ENCODE peak calls at places on chromosomes 4 and X, in six cellular contexts. L, D, W, I, P and O are unnamed samples.

GRCh38 chr4:4585012-4585670 is 43.3 kb upstream of the STX18 start:
- DNase-seq in W (no peak), P (no peak), I (no peak), L (no peak), D (no peak), O (no peak)

GRCh38 chr4:106287353-106287969 is 28.5 kb downstream of the TBCK start:
- DNase-seq in W (no peak), P (no peak), I (no peak), L (no peak), D (no peak), O (no peak)

GRCh38 chr4:74033721-74034120 is 4.8 kb downstream of the CXCL3 start:
- DNase-seq in W (no peak), L (no peak), P (no peak), D (no peak), I (no peak), O (no peak)

GRCh38 chrX:68363984-68364383 is 69.3 kb downstream of the OPHN1 start:
- DNase-seq in P (no peak), L (no peak), D (no peak), I (no peak), W (no peak), O (no peak)

GRCh38 chrX:38126179-38126578 is 94.5 kb downstream of the SRPX start:
- DNase-seq in P (no peak), L (no peak), W (no peak), I (no peak), D (no peak), O (no peak)

GRCh38 chr4:3300198-3300671 is 7.4 kb downstream of the RGS12 start:
- DNase-seq in D (no peak), P (no peak), I (no peak), L (no peak), W (no peak), O (no peak)

GRCh38 chrX:22373766-22374165 is 101.1 kb downstream of the CBLL2 start:
- DNase-seq in P (no peak), I (no peak), L (no peak), W (no peak), D (no peak), O (no peak)

GRCh38 chrX:136321532-136321931 is 20.8 kb downstream of the ADGRG4 start:
- DNase-seq in P (no peak), L (no peak), I (no peak), W (no peak), D (no peak), O (no peak)

GRCh38 chrX:67520671-67521070 is 23.1 kb upstream of the AR start:
- DNase-seq in D (no peak), P (no peak), L (no peak), W (no peak), I (no peak), O (no peak)

GRCh38 chr4:67366341-67366861 is 178.9 kb downstream of the CENPC start:
- DNase-seq in I (no peak), W (no peak), P (no peak), L (no peak), D (no peak), O (no peak)

GRCh38 chrX:123756320-123756719 is 23.5 kb upstream of the THOC2 start:
- DNase-seq in W (peak; percentile 18), L (no peak), I (no peak), D (no peak), P (peak; percentile 10), O (no peak)

GRCh38 chr4:177554966-177555574 is 112.8 kb upstream of the AGA start:
- DNase-seq in I (peak; percentile 25), L (no peak), D (no peak), P (no peak), W (no peak), O (no peak)

GRCh38 chrX:119784747-119785446 is 6.5 kb downstream of the RPL39 start:
- DNase-seq in I (peak; percentile 32), L (peak; percentile 9), W (peak; percentile 33), P (no peak), D (no peak), O (peak; percentile 2)

GRCh38 chr4:31737419-31737818 is 1017.2 kb downstream of the PCDH7 start:
- DNase-seq in L (no peak), I (no peak), W (no peak), D (no peak), P (no peak), O (no peak)

GRCh38 chr4:1360423-1361283 is 13.6 kb downstream of the UVSSA start:
- DNase-seq in W (peak; percentile 68), D (no peak), I (peak; percentile 90), L (no peak), P (no peak), O (no peak)

GRCh38 chr4:55008166-55009056 is 117.0 kb downstream of the KDR start:
- DNase-seq in W (peak; percentile 23), P (no peak), L (no peak), I (no peak), D (no peak), O (no peak)

GRCh38 chr4:156949373-156949814 is 22.2 kb downstream of the PDGFC start:
- DNase-seq in W (no peak), D (no peak), P (no peak), I (no peak), L (no peak), O (no peak)

GRCh38 chr4:109408711-109409110 is 24.9 kb upstream of the SEC24B start:
- DNase-seq in P (no peak), D (no peak), W (no peak), I (no peak), L (no peak), O (no peak)

GRCh38 chr4:41750624-41751324 is 2.2 kb upstream of the PHOX2B start:
- DNase-seq in W (no peak), D (no peak), I (no peak), P (no peak), L (no peak), O (no peak)

GRCh38 chrX:101417981-101418841 is 10.2 kb downstream of the HNRNPH2 start:
- DNase-seq in P (peak; percentile 22), I (peak; percentile 58), L (no peak), W (peak; percentile 65), D (peak; percentile 23), O (peak; percentile 45)

GRCh38 chrX:8323356-8323755 is 141.3 kb upstream of the VCX3B start:
- DNase-seq in I (no peak), L (no peak), W (no peak), D (no peak), P (no peak), O (no peak)

GRCh38 chr4:40046311-40046980 is 10.2 kb upstream of the N4BP2 start:
- DNase-seq in W (no peak), L (no peak), I (no peak), D (no peak), P (peak; percentile 70), O (peak; percentile 87)

GRCh38 chrX:124030520-124030919 is 69.0 kb downstream of the STAG2 start:
- DNase-seq in P (no peak), I (no peak), L (no peak), D (no peak), W (no peak), O (no peak)

GRCh38 chrX:16061296-16061695 is 62.1 kb upstream of the GRPR start:
- DNase-seq in W (no peak), D (no peak), L (no peak), I (no peak), P (no peak), O (no peak)

GRCh38 chrX:107627792-107628661 is at the start of gene PRPS1:
- DNase-seq in I (peak; percentile 93), L (peak; percentile 83), D (peak; percentile 81), W (peak; percentile 95), P (peak; percentile 90), O (peak; percentile 93)

GRCh38 chr4:120829113-120829831 is 93.3 kb downstream of the PRDM5 start:
- DNase-seq in L (no peak), D (no peak), I (no peak), W (no peak), P (no peak), O (no peak)

GRCh38 chrX:17474892-17475291 is 99.9 kb downstream of the NHS start:
- DNase-seq in W (no peak), I (no peak), P (no peak), D (no peak), L (no peak), O (no peak)

GRCh38 chr4:153566751-153567150 is 100.6 kb downstream of the TMEM131L start:
- DNase-seq in W (no peak), P (no peak), L (no peak), D (no peak), I (no peak), O (no peak)
- TF ChIP-seq POLR2A in W (no peak), P (no peak), L (no peak), D (no peak), I (no peak), O (no peak)

GRCh38 chrX:23644744-23645143 is 22.5 kb upstream of the PRDX4 start:
- DNase-seq in L (no peak), I (peak; percentile 43), W (peak; percentile 30), D (no peak), P (no peak), O (no peak)
- TF ChIP-seq POLR2A in L (no peak), I (no peak), W (no peak), D (no peak), P (no peak), O (no peak)

GRCh38 chrX:31832263-31832662 is 760.4 kb upstream of the FTHL17 start:
- DNase-seq in W (no peak), D (no peak), I (no peak), P (no peak), L (no peak), O (no peak)

GRCh38 chrX:31836479-31836878 is 764.6 kb upstream of the FTHL17 start:
- DNase-seq in I (no peak), W (no peak), P (no peak), D (no peak), L (no peak), O (no peak)

GRCh38 chrX:31838617-31839016 is 766.8 kb upstream of the FTHL17 start:
- DNase-seq in I (no peak), P (no peak), W (no peak), D (no peak), L (no peak), O (no peak)

GRCh38 chrX:31837445-31837844 is 765.6 kb upstream of the FTHL17 start:
- DNase-seq in D (no peak), W (no peak), P (no peak), L (no peak), I (no peak), O (no peak)
- TF ChIP-seq POLR2A in D (no peak), W (no peak), P (no peak), L (no peak), I (no peak), O (no peak)

DNA sequence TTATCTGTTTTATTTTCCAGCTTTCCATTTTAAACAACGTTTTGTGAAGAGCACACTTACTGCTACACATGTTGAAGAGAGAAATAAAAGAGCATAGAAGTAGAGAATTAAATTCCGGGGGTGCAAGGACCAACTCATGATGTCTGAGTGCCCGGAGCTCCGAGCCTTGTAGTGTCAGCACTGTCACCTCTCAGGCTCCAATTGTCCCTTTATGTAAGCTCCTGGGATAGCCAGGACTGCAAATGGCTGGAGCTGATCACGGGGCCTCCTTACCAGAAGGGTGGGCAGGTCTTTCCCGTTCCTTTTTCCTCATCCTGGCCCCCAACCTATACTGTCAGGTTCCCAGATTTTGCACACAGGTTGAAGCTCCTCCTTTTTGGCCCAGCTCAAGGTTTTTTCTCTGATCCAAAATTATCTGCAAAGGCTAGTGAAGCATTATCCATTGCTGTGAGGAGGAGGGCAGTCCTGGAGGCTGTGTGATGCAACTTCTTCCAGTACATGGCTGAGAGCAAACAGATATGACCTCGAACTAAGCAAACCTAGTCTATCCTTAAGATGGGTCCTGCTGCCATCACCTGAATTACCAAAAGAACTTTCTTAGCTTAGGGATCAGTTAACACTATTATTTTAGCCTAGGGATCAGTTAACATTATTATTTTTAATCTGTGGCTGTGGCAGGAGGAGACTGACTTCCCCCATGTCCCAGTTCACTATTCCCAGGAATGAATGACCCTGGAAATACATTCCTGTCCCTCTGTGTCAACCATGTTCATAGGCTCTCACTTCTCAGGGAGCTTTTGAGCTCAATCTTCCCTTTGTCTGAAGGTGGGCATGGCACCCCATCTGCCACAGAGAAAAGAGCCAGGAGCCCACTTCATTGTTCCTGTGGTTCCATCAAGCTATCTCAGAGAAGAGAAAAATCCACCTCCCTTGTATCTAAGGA is at the start of gene FGG:
- DNase-seq in I (no peak), D (no peak), P (no peak), W (no peak), L (no peak), O (no peak)
- TF ChIP-seq POLR2A in I (no peak), D (no peak), P (no peak), W (no peak), L (no peak), O (no peak)